ENCODE peak calls at places on chromosome 7, in six cellular contexts. F, G, N, M, X and C are unnamed samples.
A peak's percentile ranks its signal among the peaks of the same experiment; 100 is the strongest.

GRCh38 chr7:131222171-131222570 is 105.5 kb upstream of the MKLN1 start:
- DNase-seq in F (no peak), G (no peak), N (no peak), M (no peak), X (no peak), C (no peak)

GRCh38 chr7:43038229-43038628 is 74.2 kb upstream of the HECW1 start:
- DNase-seq in F (no peak), G (no peak), N (no peak), M (no peak), X (peak; percentile 94), C (no peak)

GRCh38 chr7:151244871-151245346 is 3.6 kb downstream of the SMARCD3 start:
- DNase-seq in F (no peak), G (no peak), N (peak; percentile 26), M (no peak), X (no peak), C (no peak)

GRCh38 chr7:2209146-2209960 is 23.4 kb downstream of the MAD1L1 start:
- DNase-seq in F (peak; percentile 64), G (peak; percentile 33), N (peak; percentile 70), M (peak; percentile 27), X (peak; percentile 90), C (peak; percentile 84)

GRCh38 chr7:2195403-2196246 is 37.1 kb downstream of the MAD1L1 start:
- DNase-seq in F (peak; percentile 62), G (no peak), N (no peak), M (no peak), X (peak; percentile 40), C (no peak)

GRCh38 chr7:107180378-107180777 is 11.6 kb downstream of the HBP1 start:
- DNase-seq in F (no peak), G (peak; percentile 26), N (no peak), M (peak; percentile 21), X (peak; percentile 78), C (no peak)

GRCh38 chr7:30836991-30837390 is 65.8 kb downstream of the MINDY4 start:
- DNase-seq in F (no peak), G (no peak), N (no peak), M (no peak), X (no peak), C (no peak)

GRCh38 chr7:66033471-66034385 is 41.9 kb upstream of the ASL start:
- DNase-seq in F (no peak), G (no peak), N (no peak), M (peak; percentile 15), X (peak; percentile 55), C (no peak)

GRCh38 chr7:12646139-12646538 is 41.3 kb upstream of the ARL4A start:
- DNase-seq in F (no peak), G (no peak), N (no peak), M (no peak), X (no peak), C (peak; percentile 17)

GRCh38 chr7:26091933-26092332 is 60.1 kb upstream of the NFE2L3 start:
- DNase-seq in F (no peak), G (no peak), N (no peak), M (no peak), X (no peak), C (peak; percentile 74)

GRCh38 chr7:2173184-2173827 is 59.4 kb downstream of the MAD1L1 start:
- DNase-seq in F (no peak), G (no peak), N (no peak), M (no peak), X (no peak), C (no peak)

GRCh38 chr7:56092789-56093531 is at the start of gene PHKG1:
- DNase-seq in F (peak; percentile 84), G (no peak), N (peak; percentile 60), M (no peak), X (peak; percentile 94), C (peak; percentile 68)

GRCh38 chr7:23470290-23471089 is at the start of gene IGF2BP3:
- DNase-seq in F (no peak), G (no peak), N (peak; percentile 51), M (no peak), X (peak; percentile 98), C (peak; percentile 99)

GRCh38 chr7:84134169-84134568 is 60.4 kb downstream of the SEMA3A start:
- DNase-seq in F (no peak), G (no peak), N (no peak), M (no peak), X (no peak), C (no peak)

GRCh38 chr7:30925913-30926312 is 14.3 kb downstream of the AQP1 start:
- DNase-seq in F (no peak), G (no peak), N (peak; percentile 44), M (no peak), X (no peak), C (peak; percentile 1)

GRCh38 chr7:148882668-148883232 is 1.3 kb downstream of the EZH2 start:
- DNase-seq in F (no peak), G (no peak), N (no peak), M (no peak), X (no peak), C (no peak)

GRCh38 chr7:21086688-21087087 is 300.0 kb upstream of the SP8 start:
- DNase-seq in F (no peak), G (no peak), N (no peak), M (no peak), X (no peak), C (no peak)

GRCh38 chr7:38425509-38425908 is 152.1 kb upstream of the TARP start:
- DNase-seq in F (no peak), G (no peak), N (no peak), M (no peak), X (no peak), C (no peak)

GRCh38 chr7:20219446-20220292 is 2.5 kb upstream of the MACC1 start:
- DNase-seq in F (no peak), G (no peak), N (peak; percentile 90), M (peak; percentile 14), X (peak; percentile 88), C (peak; percentile 62)

GRCh38 chr7:44980393-44981034 is 1.7 kb upstream of the MYO1G start:
- DNase-seq in F (no peak), G (peak; percentile 54), N (no peak), M (peak; percentile 83), X (peak; percentile 71), C (peak; percentile 35)

GRCh38 chr7:157820796-157821195 is 484.0 kb downstream of the DNAJB6 start:
- DNase-seq in F (no peak), G (no peak), N (no peak), M (no peak), X (no peak), C (no peak)

GRCh38 chr7:25857376-25858067 is 294.5 kb upstream of the NFE2L3 start:
- DNase-seq in F (no peak), G (no peak), N (peak; percentile 73), M (no peak), X (peak; percentile 78), C (peak; percentile 87)

GRCh38 chr7:74173491-74173865 is 678 bp upstream of the EIF4H start:
- DNase-seq in F (no peak), G (no peak), N (no peak), M (no peak), X (no peak), C (no peak)

GRCh38 chr7:2490306-2490705 is 14.1 kb upstream of the GRIFIN start:
- DNase-seq in F (no peak), G (no peak), N (no peak), M (no peak), X (no peak), C (no peak)

GRCh38 chr7:157521061-157521731 is 184.4 kb downstream of the DNAJB6 start:
- DNase-seq in F (peak; percentile 8), G (no peak), N (peak; percentile 27), M (no peak), X (no peak), C (no peak)

GRCh38 chr7:152076324-152076821 is 50.9 kb downstream of the GALNT11 start:
- DNase-seq in F (peak; percentile 8), G (no peak), N (no peak), M (no peak), X (peak; percentile 15), C (peak; percentile 77)

GRCh38 chr7:150941983-150942590 is 36.0 kb downstream of the KCNH2 start:
- DNase-seq in F (no peak), G (peak; percentile 24), N (peak; percentile 60), M (peak; percentile 38), X (no peak), C (no peak)

GRCh38 chr7:43674559-43675436 is 54.5 kb downstream of the COA1 start:
- DNase-seq in F (no peak), G (no peak), N (no peak), M (no peak), X (peak; percentile 83), C (no peak)

GRCh38 chr7:89028319-89028718 is 232.8 kb upstream of the TEX47 start:
- DNase-seq in F (no peak), G (no peak), N (no peak), M (no peak), X (no peak), C (no peak)

GRCh38 chr7:14761506-14762296 is 140.8 kb downstream of the DGKB start:
- DNase-seq in F (peak; percentile 33), G (no peak), N (no peak), M (no peak), X (peak; percentile 93), C (no peak)